ENCODE peak calls at places on chromosome 5, in four cellular contexts. One of them, this sample, is unnamed.

GRCh38 chr5:69046375-69046957 is 47.3 kb upstream of the SLC30A5 start:
- DNase-seq in GM12878: no peak
- DNase-seq in K562: peak; percentile 48
- DNase-seq in HepG2: peak; percentile 19
- DNase-seq in this sample: no peak

GRCh38 chr5:168023190-168023589 is 268.3 kb upstream of the WWC1 start:
- DNase-seq in HepG2: no peak
- DNase-seq in GM12878: no peak
- DNase-seq in K562: no peak
- DNase-seq in this sample: no peak

GRCh38 chr5:56696900-56697299 is 118.4 kb upstream of the MAP3K1 start:
- DNase-seq in K562: no peak
- DNase-seq in GM12878: no peak
- DNase-seq in HepG2: no peak
- DNase-seq in this sample: no peak

GRCh38 chr5:142296914-142297417 is 27.9 kb downstream of the SPRY4 start:
- DNase-seq in GM12878: no peak
- DNase-seq in HepG2: peak; percentile 77
- DNase-seq in K562: no peak
- DNase-seq in this sample: no peak

GRCh38 chr5:139642891-139643871 is 5.0 kb upstream of the CXXC5 start:
- DNase-seq in K562: no peak
- DNase-seq in GM12878: no peak
- DNase-seq in HepG2: peak; percentile 79
- DNase-seq in this sample: no peak

GRCh38 chr5:95664204-95664786 is 17.7 kb downstream of the RFESD start:
- DNase-seq in GM12878: peak; percentile 11
- DNase-seq in K562: peak; percentile 23
- DNase-seq in HepG2: peak; percentile 25
- DNase-seq in this sample: no peak

GRCh38 chr5:172175263-172175719 is 12.7 kb downstream of the STK10 start:
- DNase-seq in K562: peak; percentile 43
- DNase-seq in GM12878: peak; percentile 75
- DNase-seq in HepG2: peak; percentile 25
- DNase-seq in this sample: no peak

GRCh38 chr5:126438267-126438666 is 15.1 kb downstream of the GRAMD2B start:
- DNase-seq in HepG2: no peak
- DNase-seq in GM12878: no peak
- DNase-seq in K562: no peak
- DNase-seq in this sample: no peak

GRCh38 chr5:135271533-135272310 is 127.3 kb downstream of the MACROH2A1 start:
- DNase-seq in HepG2: peak; percentile 29
- DNase-seq in GM12878: no peak
- DNase-seq in K562: peak; percentile 85
- DNase-seq in this sample: no peak

GRCh38 chr5:113183694-113184093 is 207.1 kb downstream of the DCP2 start:
- DNase-seq in K562: no peak
- DNase-seq in HepG2: no peak
- DNase-seq in GM12878: no peak
- DNase-seq in this sample: no peak

GRCh38 chr5:152388610-152389009 is 16.5 kb downstream of the NMUR2 start:
- DNase-seq in GM12878: no peak
- DNase-seq in HepG2: no peak
- DNase-seq in K562: no peak
- DNase-seq in this sample: no peak

GRCh38 chr5:13248236-13248635 is 696.3 kb downstream of the DNAH5 start:
- DNase-seq in GM12878: no peak
- DNase-seq in HepG2: no peak
- DNase-seq in K562: no peak
- DNase-seq in this sample: no peak
- TF ChIP-seq CHD4 in GM12878: no peak
- TF ChIP-seq CHD4 in HepG2: no peak
- TF ChIP-seq CHD4 in K562: no peak
- TF ChIP-seq CHD4 in this sample: no peak

DNA sequence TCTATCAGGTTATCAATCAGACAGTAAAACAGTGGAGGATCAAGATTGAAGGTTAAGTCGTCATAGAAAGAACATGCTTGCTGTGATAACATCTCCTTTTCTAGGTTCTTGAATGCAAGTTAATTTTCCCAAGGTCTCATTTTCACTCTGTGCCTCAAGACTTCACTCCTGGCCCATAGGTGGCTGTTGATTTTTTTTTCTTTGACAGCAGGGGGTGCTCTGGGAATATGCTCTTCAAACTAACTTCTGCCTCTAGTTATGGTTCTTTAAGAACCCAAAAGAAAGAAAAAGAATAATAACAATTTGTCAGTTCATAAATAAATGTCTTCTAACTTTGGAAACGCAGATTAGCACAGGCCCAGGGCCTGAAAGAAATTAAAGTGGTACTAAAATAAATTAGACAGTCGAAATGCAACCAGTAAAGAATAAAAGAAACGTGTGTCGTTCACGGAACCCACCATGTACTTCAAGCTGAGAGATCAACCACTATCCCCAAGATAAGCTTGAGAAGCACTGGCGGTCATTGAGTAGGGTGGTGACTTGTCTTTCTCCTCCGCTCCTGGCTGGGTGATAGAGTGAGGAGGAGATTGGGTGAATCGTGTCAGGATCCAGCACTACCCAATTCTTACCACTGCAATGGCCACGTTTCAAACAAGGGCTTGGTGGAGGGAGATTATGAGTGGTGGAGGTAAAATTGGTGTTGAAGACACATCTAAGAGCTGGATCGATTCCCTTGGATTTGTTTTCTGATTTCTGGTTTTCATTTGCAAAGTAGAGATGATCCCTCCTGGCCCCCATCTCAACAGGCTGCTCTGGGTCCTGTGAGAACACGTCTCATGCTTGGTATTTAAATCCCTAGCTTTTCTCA is 93.4 kb upstream of the IRX4 start:
- DNase-seq in K562: no peak
- DNase-seq in HepG2: no peak
- DNase-seq in GM12878: no peak
- DNase-seq in this sample: no peak
- TF ChIP-seq JUNB in K562: no peak
- TF ChIP-seq JUNB in HepG2: no peak
- TF ChIP-seq JUNB in GM12878: no peak
- TF ChIP-seq JUNB in this sample: no peak

DNA sequence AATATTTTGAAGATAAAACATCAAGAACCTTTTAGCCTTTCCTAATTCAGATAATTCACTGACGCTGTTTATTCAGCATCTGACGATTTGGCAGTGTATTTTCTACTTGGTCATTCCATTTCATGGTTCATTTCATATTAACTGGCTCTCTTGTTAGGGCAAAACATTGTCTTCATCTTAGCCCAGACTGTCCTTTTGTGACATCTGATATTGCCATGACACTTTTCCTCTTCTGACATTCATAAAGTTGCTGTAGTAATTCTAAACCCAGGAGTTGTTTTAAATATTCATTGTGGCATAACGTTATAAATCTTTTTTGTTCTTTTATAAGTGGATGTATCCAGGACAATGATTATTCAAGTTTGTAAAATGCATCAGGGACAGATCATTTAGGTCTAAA is 1.8 kb downstream of the SCAMP1 start:
- DNase-seq in HepG2: no peak
- DNase-seq in K562: no peak
- DNase-seq in GM12878: no peak
- DNase-seq in this sample: no peak
- TF ChIP-seq CHD4 in HepG2: no peak
- TF ChIP-seq CHD4 in K562: no peak
- TF ChIP-seq CHD4 in GM12878: no peak
- TF ChIP-seq CHD4 in this sample: no peak

GRCh38 chr5:82365744-82366228 is 87.6 kb upstream of the RPS23 start:
- DNase-seq in K562: no peak
- DNase-seq in GM12878: no peak
- DNase-seq in HepG2: peak; percentile 87
- DNase-seq in this sample: no peak
- TF ChIP-seq JUNB in K562: no peak
- TF ChIP-seq JUNB in GM12878: peak; percentile 58
- TF ChIP-seq JUNB in HepG2: no peak
- TF ChIP-seq JUNB in this sample: peak; percentile 38

DNA sequence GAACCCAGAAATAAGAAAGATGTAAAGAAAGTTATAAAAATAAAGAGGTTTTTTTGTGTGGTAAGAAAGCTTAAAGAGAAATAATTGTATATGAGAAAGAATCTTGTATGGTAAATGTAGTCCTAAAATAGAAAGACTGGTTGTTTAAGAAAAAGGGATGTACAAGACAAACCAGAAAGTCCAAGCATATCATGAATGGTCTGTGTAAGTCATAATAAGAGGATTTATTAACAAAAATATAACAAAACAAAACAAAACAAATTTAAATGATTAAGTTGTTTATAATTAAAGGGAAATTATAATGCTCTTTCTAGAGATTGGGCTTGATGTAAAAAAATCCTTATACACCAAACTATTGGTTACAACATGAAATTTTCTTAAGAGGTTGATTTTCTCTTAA is 590.4 kb upstream of the PTGER4 start:
- DNase-seq in K562: no peak
- DNase-seq in GM12878: no peak
- DNase-seq in HepG2: no peak
- DNase-seq in this sample: peak; percentile 28
- TF ChIP-seq CHD4 in K562: no peak
- TF ChIP-seq CHD4 in GM12878: no peak
- TF ChIP-seq CHD4 in HepG2: no peak
- TF ChIP-seq CHD4 in this sample: no peak

GRCh38 chr5:170307575-170308465 is 10.2 kb upstream of the LCP2 start:
- DNase-seq in HepG2: no peak
- DNase-seq in K562: peak; percentile 54
- DNase-seq in GM12878: no peak
- DNase-seq in this sample: peak; percentile 70
- TF ChIP-seq JUNB in HepG2: no peak
- TF ChIP-seq JUNB in K562: no peak
- TF ChIP-seq JUNB in GM12878: peak; percentile 32
- TF ChIP-seq JUNB in this sample: no peak

GRCh38 chr5:80090884-80091166 is 55.7 kb downstream of the THBS4 start:
- DNase-seq in GM12878: no peak
- DNase-seq in HepG2: peak; percentile 18
- DNase-seq in K562: no peak
- DNase-seq in this sample: no peak
- TF ChIP-seq CHD4 in GM12878: no peak
- TF ChIP-seq CHD4 in HepG2: no peak
- TF ChIP-seq CHD4 in K562: no peak
- TF ChIP-seq CHD4 in this sample: no peak

This sample was measured in A549.